ENCODE peak calls at places on chromosome 20, in six cellular contexts. D is A549, H is WTC11, E is H1, S is endothelial cell of umbilical vein, F is HepG2. O is an unnamed sample.

GRCh38 chr20:48025661-48026060 is 240.4 kb upstream of the SULF2 start:
- DNase-seq in D (no peak), H (no peak), E (no peak), S (no peak), F (no peak), O (no peak)

GRCh38 chr20:59010995-59011873 is 4.2 kb upstream of the CTSZ start:
- DNase-seq in D (no peak), H (peak; percentile 10), E (peak; percentile 26), S (peak; percentile 98), F (peak; percentile 78), O (peak; percentile 60)

GRCh38 chr20:37596890-37597539 is 69.3 kb upstream of the BLCAP start:
- DNase-seq in D (no peak), H (no peak), E (no peak), S (no peak), F (no peak), O (no peak)

GRCh38 chr20:60138263-60139127 is 180.3 kb downstream of the CDH26 start:
- DNase-seq in D (no peak), H (no peak), E (no peak), S (no peak), F (no peak), O (peak; percentile 16)

GRCh38 chr20:33233129-33233774 is 2.5 kb upstream of the BPIFA1 start:
- DNase-seq in D (no peak), H (peak; percentile 53), E (peak; percentile 54), S (no peak), F (peak; percentile 21), O (peak; percentile 15)

GRCh38 chr20:57259179-57260021 is 7.0 kb downstream of the BMP7 start:
- DNase-seq in D (no peak), H (no peak), E (no peak), S (no peak), F (no peak), O (no peak)

GRCh38 chr20:57580478-57581201 is 19.7 kb downstream of the PCK1 start:
- DNase-seq in D (no peak), H (no peak), E (no peak), S (no peak), F (no peak), O (no peak)

GRCh38 chr20:36854343-36855240 is 21.3 kb upstream of the TLDC2 start:
- DNase-seq in D (no peak), H (no peak), E (no peak), S (no peak), F (no peak), O (peak; percentile 59)

GRCh38 chr20:8242066-8242465 is 110.0 kb downstream of the PLCB1 start:
- DNase-seq in D (no peak), H (no peak), E (no peak), S (no peak), F (no peak), O (no peak)

GRCh38 chr20:34536798-34537394 is 20.7 kb downstream of the DYNLRB1 start:
- DNase-seq in D (no peak), H (peak; percentile 70), E (peak; percentile 77), S (peak; percentile 32), F (peak; percentile 41), O (peak; percentile 64)

GRCh38 chr20:4157516-4157915 is 142.2 kb upstream of the RNF24 start:
- DNase-seq in D (no peak), H (no peak), E (no peak), S (no peak), F (no peak), O (no peak)

GRCh38 chr20:18164356-18164755 is 26.7 kb downstream of the KAT14 start:
- DNase-seq in D (no peak), H (no peak), E (no peak), S (no peak), F (no peak), O (no peak)

GRCh38 chr20:54208492-54209044 is 681 bp downstream of the PFDN4 start:
- DNase-seq in D (peak; percentile 9), H (no peak), E (no peak), S (peak; percentile 59), F (peak; percentile 35), O (peak; percentile 30)

GRCh38 chr20:33392016-33392415 is 9.3 kb downstream of the CDK5RAP1 start:
- DNase-seq in D (no peak), H (no peak), E (no peak), S (no peak), F (no peak), O (no peak)

GRCh38 chr20:59835057-59835447 is 98.4 kb downstream of the SYCP2 start:
- DNase-seq in D (no peak), H (no peak), E (peak; percentile 33), S (no peak), F (no peak), O (no peak)

GRCh38 chr20:8404912-8405635 is 273.0 kb downstream of the PLCB1 start:
- DNase-seq in D (no peak), H (no peak), E (no peak), S (no peak), F (no peak), O (no peak)

GRCh38 chr20:37298190-37298939 is 8.9 kb downstream of the MANBAL start:
- DNase-seq in D (no peak), H (no peak), E (no peak), S (no peak), F (no peak), O (no peak)

GRCh38 chr20:34774431-34774830 is 51.0 kb downstream of the NCOA6 start:
- DNase-seq in D (no peak), H (no peak), E (no peak), S (no peak), F (no peak), O (no peak)

GRCh38 chr20:15613530-15613929 is 959.7 kb downstream of the KIF16B start:
- DNase-seq in D (no peak), H (no peak), E (no peak), S (no peak), F (no peak), O (no peak)

GRCh38 chr20:58028123-58028522 is 200.3 kb downstream of the ANKRD60 start:
- DNase-seq in D (no peak), H (peak; percentile 70), E (peak; percentile 76), S (no peak), F (no peak), O (no peak)

GRCh38 chr20:37075932-37076685 is 19.7 kb downstream of the RBL1 start:
- DNase-seq in D (no peak), H (no peak), E (no peak), S (no peak), F (no peak), O (no peak)

GRCh38 chr20:14816471-14816870 is 479.1 kb upstream of the FLRT3 start:
- DNase-seq in D (no peak), H (no peak), E (no peak), S (no peak), F (no peak), O (no peak)

GRCh38 chr20:36538026-36538764 is 3.1 kb upstream of the MYL9 start:
- DNase-seq in D (no peak), H (no peak), E (no peak), S (peak; percentile 86), F (no peak), O (no peak)

GRCh38 chr20:10521068-10521834 is 86.1 kb downstream of the SLX4IP start:
- DNase-seq in D (peak; percentile 43), H (no peak), E (no peak), S (peak; percentile 77), F (peak; percentile 56), O (no peak)

GRCh38 chr20:55515831-55516230 is 489.5 kb downstream of the CBLN4 start:
- DNase-seq in D (no peak), H (no peak), E (no peak), S (no peak), F (no peak), O (no peak)

GRCh38 chr20:43751167-43752050 is 24.6 kb upstream of the GTSF1L start:
- DNase-seq in D (no peak), H (no peak), E (no peak), S (no peak), F (no peak), O (no peak)

DNA sequence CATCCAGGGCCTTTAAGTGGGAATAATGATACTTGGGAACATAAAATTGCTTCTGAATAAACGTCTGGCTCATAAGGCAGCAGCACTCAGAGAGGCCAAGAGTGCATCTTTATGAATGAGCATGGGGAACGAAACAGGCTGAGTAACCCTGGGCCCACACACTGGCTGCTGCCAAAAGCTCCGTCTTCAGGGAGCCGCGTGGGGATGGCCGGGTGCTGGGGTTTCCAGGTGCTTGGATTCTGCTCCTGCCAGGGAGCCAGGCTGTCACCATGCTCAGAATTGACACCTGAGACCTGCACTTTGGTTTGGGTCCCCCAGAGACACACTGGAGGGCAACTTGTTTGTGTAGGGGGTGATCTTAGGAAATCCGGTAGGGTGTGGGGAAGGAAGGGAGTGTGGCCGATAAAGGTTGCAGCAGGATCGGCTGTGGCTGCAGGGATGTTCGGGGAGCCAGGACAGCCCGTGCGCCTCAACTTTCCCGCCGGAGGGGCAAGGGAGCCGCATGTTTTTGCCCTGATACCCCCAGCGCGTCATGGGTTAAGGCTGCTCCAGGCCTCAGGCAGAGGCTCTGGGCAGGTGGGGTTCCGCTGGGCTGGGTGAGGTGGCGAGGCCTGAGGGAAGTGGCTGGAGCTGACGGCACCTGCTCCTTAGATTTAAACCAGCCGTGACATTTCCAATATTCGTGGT is 101.8 kb downstream of the YTHDF1 start:
- DNase-seq in D (no peak), H (no peak), E (no peak), S (no peak), F (no peak), O (no peak)
- TF ChIP-seq JUN in D (no peak), H (no peak), E (no peak), S (no peak), F (no peak), O (no peak)

DNA sequence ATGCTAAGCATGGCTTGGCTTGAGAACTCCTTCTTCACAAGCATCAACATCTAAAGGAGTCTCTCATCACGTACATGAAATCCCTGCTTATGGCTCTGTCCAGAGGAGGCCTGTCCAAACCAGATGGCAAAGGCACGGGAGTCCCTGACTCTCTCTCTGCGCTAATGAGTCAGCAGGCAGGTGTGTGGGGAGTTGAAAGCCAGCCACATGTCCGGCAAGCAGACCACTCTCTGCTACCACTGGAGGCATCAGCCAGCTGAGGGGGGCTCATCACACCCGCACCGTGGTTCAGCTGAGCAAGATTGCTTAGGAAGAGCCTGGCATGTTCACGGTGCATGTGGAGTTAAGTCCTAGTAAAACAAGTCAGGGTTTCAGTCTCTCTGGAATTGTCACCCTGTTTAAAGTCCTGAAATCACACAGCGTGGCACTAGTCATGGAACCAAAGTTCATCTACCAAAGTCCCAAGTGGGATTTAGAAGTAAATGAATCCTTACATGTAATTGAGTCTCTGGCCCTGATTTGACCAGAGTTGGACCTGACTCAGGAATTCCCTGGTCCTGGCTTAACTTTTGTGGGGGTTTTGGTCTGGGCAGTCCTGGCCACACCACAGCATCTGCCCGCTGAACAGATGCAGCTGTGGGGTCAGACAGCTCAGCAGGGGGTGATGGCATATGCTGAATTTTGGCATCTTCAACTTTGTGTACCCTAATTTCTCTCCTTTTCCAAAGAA is 155.2 kb upstream of the RIN2 start:
- DNase-seq in D (no peak), H (no peak), E (no peak), S (no peak), F (no peak), O (no peak)
- TF ChIP-seq JUN in D (no peak), H (no peak), E (no peak), S (no peak), F (no peak), O (no peak)

GRCh38 chr20:1702288-1702687 is 44.7 kb upstream of the SIRPG start:
- DNase-seq in D (no peak), H (no peak), E (no peak), S (no peak), F (no peak), O (no peak)
- TF ChIP-seq JUN in D (no peak), H (no peak), E (no peak), S (no peak), F (no peak), O (no peak)

GRCh38 chr20:51175156-51175555 is 152.2 kb upstream of the KCNG1 start:
- DNase-seq in D (no peak), H (no peak), E (no peak), S (no peak), F (no peak), O (no peak)
- TF ChIP-seq JUN in D (no peak), H (no peak), E (no peak), S (no peak), F (no peak), O (no peak)